ENCODE peak calls at places on chromosomes 1 and 21, in ten cellular contexts. N, P, B, V, O, F, J, E, U and W are unnamed samples.

GRCh38 chr1:30316056-30316455 is 407.3 kb downstream of the MATN1 start:
- DNase-seq in N (no peak), P (no peak), B (no peak), V (no peak), O (no peak), F (no peak), J (no peak), E (no peak), U (no peak), W (no peak)

GRCh38 chr21:30463713-30464112 is 16.5 kb downstream of the KRTAP19-1 start:
- DNase-seq in N (no peak), P (no peak), B (no peak), V (no peak), O (no peak), F (no peak), J (no peak), E (peak), U (no peak), W (no peak)

GRCh38 chr1:116699605-116700004 is 32.1 kb upstream of the IGSF3 start:
- DNase-seq in N (no peak), P (no peak), B (no peak), V (no peak), O (no peak), F (no peak), J (no peak), E (no peak), U (no peak), W (no peak)

GRCh38 chr21:39911286-39911685 is 44.0 kb downstream of the PCP4 start:
- DNase-seq in N (no peak), P (no peak), B (no peak), V (no peak), O (no peak), F (no peak), J (peak), E (no peak), U (no peak), W (no peak)

GRCh38 chr1:21552715-21553114 is 43.5 kb downstream of the ALPL start:
- DNase-seq in N (no peak), P (peak), B (no peak), V (no peak), O (no peak), F (peak), J (no peak), E (no peak), U (no peak), W (no peak)

GRCh38 chr1:152743371-152744145 is 14.3 kb upstream of the KPRP start:
- DNase-seq in N (no peak), P (peak), B (no peak), V (no peak), O (no peak), F (no peak), J (no peak), E (no peak), U (peak), W (no peak)

GRCh38 chr1:183585038-183585437 is 5.2 kb downstream of the NCF2 start:
- DNase-seq in N (no peak), P (no peak), B (no peak), V (no peak), O (no peak), F (no peak), J (no peak), E (no peak), U (no peak), W (no peak)

GRCh38 chr21:44454747-44455523 is at the start of gene LRRC3:
- DNase-seq in N (peak), P (peak), B (peak), V (peak), O (peak), F (peak), J (peak), E (no peak), U (peak), W (peak)

GRCh38 chr1:205452906-205453305 is 2.9 kb downstream of the BLACAT1 start:
- DNase-seq in N (no peak), P (no peak), B (no peak), V (no peak), O (no peak), F (no peak), J (no peak), E (no peak), U (no peak), W (no peak)

GRCh38 chr21:16674949-16675348 is 837.9 kb upstream of the CXADR start:
- DNase-seq in N (no peak), P (no peak), B (no peak), V (no peak), O (no peak), F (no peak), J (no peak), E (no peak), U (no peak), W (no peak)

GRCh38 chr1:4562321-4562720 is 92.1 kb upstream of the AJAP1 start:
- DNase-seq in N (no peak), P (no peak), B (no peak), V (no peak), O (no peak), F (no peak), J (no peak), E (no peak), U (no peak), W (no peak)

GRCh38 chr1:34500451-34500850 is 254.4 kb upstream of the GJB5 start:
- DNase-seq in N (no peak), P (peak), B (peak), V (peak), O (peak), F (peak), J (no peak), E (no peak), U (no peak), W (no peak)

GRCh38 chr1:178633068-178633467 is 92.0 kb upstream of the RALGPS2 start:
- DNase-seq in N (no peak), P (peak), B (no peak), V (no peak), O (no peak), F (peak), J (no peak), E (no peak), U (no peak), W (no peak)

GRCh38 chr1:65114312-65114711 is 33.7 kb upstream of the AK4 start:
- DNase-seq in N (no peak), P (no peak), B (no peak), V (no peak), O (no peak), F (peak), J (no peak), E (no peak), U (no peak), W (peak)

GRCh38 chr1:177944673-177945014 is 25.2 kb downstream of the SEC16B start:
- DNase-seq in N (no peak), P (no peak), B (no peak), V (no peak), O (no peak), F (no peak), J (no peak), E (no peak), U (no peak), W (peak)

GRCh38 chr1:243421784-243422183 is 165.9 kb downstream of the SDCCAG8 start:
- DNase-seq in N (no peak), P (peak), B (no peak), V (no peak), O (no peak), F (peak), J (no peak), E (no peak), U (no peak), W (peak)

GRCh38 chr1:239744851-239745250 is 346.8 kb upstream of the FMN2 start:
- DNase-seq in N (no peak), P (no peak), B (no peak), V (no peak), O (no peak), F (no peak), J (no peak), E (no peak), U (no peak), W (no peak)

GRCh38 chr1:172180886-172181285 is 239.6 kb upstream of the C1orf105 start:
- DNase-seq in N (peak), P (peak), B (no peak), V (peak), O (peak), F (peak), J (no peak), E (no peak), U (no peak), W (peak)

GRCh38 chr1:59703918-59704378 is 110.8 kb upstream of the HOOK1 start:
- DNase-seq in N (no peak), P (no peak), B (no peak), V (no peak), O (no peak), F (no peak), J (no peak), E (no peak), U (no peak), W (no peak)

GRCh38 chr1:200206761-200207160 is 179.3 kb downstream of the NR5A2 start:
- DNase-seq in N (no peak), P (peak), B (no peak), V (no peak), O (no peak), F (peak), J (no peak), E (no peak), U (no peak), W (no peak)

GRCh38 chr1:76782777-76783176 is 84.5 kb upstream of the ST6GALNAC5 start:
- DNase-seq in N (no peak), P (peak), B (no peak), V (no peak), O (no peak), F (no peak), J (no peak), E (no peak), U (no peak), W (no peak)

GRCh38 chr1:182809414-182809957 is 19.9 kb downstream of the NPL start:
- DNase-seq in N (no peak), P (no peak), B (no peak), V (no peak), O (no peak), F (no peak), J (no peak), E (no peak), U (no peak), W (no peak)

GRCh38 chr1:180269848-180270766 is 40.0 kb downstream of the LHX4 start:
- DNase-seq in N (peak), P (no peak), B (peak), V (no peak), O (no peak), F (no peak), J (peak), E (no peak), U (no peak), W (no peak)

GRCh38 chr21:16534408-16535099 is 804.8 kb downstream of the USP25 start:
- DNase-seq in N (peak), P (peak), B (peak), V (no peak), O (peak), F (peak), J (no peak), E (no peak), U (no peak), W (peak)

GRCh38 chr1:205515781-205516253 is 11.3 kb downstream of the CDK18 start:
- DNase-seq in N (no peak), P (peak), B (no peak), V (no peak), O (peak), F (no peak), J (no peak), E (no peak), U (no peak), W (peak)

GRCh38 chr1:175887981-175888428 is 144.6 kb upstream of the TNR start:
- DNase-seq in N (no peak), P (peak), B (peak), V (no peak), O (peak), F (peak), J (peak), E (peak), U (no peak), W (peak)

GRCh38 chr1:185680453-185680852 is 53.7 kb upstream of the HMCN1 start:
- DNase-seq in N (no peak), P (no peak), B (no peak), V (no peak), O (no peak), F (no peak), J (no peak), E (no peak), U (no peak), W (no peak)

GRCh38 chr1:165468850-165469249 is 23.9 kb upstream of the RXRG start:
- DNase-seq in N (no peak), P (no peak), B (no peak), V (no peak), O (no peak), F (no peak), J (no peak), E (no peak), U (no peak), W (no peak)

GRCh38 chr1:168324745-168325425 is 44.2 kb downstream of the TBX19 start:
- DNase-seq in N (no peak), P (no peak), B (no peak), V (no peak), O (no peak), F (no peak), J (no peak), E (no peak), U (no peak), W (no peak)

GRCh38 chr1:91613594-91613993 is 112.9 kb downstream of the CDC7 start:
- DNase-seq in N (no peak), P (peak), B (no peak), V (no peak), O (no peak), F (no peak), J (no peak), E (no peak), U (no peak), W (no peak)

GRCh38 chr1:217137210-217137871 is 414.1 kb upstream of the ESRRG start:
- DNase-seq in N (no peak), P (no peak), B (no peak), V (no peak), O (no peak), F (no peak), J (no peak), E (no peak), U (no peak), W (no peak)

GRCh38 chr1:247443641-247444040 is 14.3 kb downstream of the OR2B11 start:
- DNase-seq in N (no peak), P (no peak), B (no peak), V (no peak), O (no peak), F (no peak), J (no peak), E (no peak), U (no peak), W (no peak)

GRCh38 chr1:247444571-247444970 is 13.3 kb downstream of the OR2B11 start:
- DNase-seq in N (no peak), P (no peak), B (no peak), V (no peak), O (no peak), F (no peak), J (no peak), E (no peak), U (no peak), W (no peak)

GRCh38 chr1:247445775-247446364 is 12.0 kb downstream of the OR2B11 start:
- DNase-seq in N (no peak), P (no peak), B (peak), V (no peak), O (no peak), F (no peak), J (no peak), E (no peak), U (no peak), W (no peak)

GRCh38 chr1:247448107-247448778 is 9.7 kb downstream of the OR2B11 start:
- DNase-seq in N (peak), P (peak), B (peak), V (peak), O (peak), F (peak), J (peak), E (peak), U (no peak), W (peak)

DNA sequence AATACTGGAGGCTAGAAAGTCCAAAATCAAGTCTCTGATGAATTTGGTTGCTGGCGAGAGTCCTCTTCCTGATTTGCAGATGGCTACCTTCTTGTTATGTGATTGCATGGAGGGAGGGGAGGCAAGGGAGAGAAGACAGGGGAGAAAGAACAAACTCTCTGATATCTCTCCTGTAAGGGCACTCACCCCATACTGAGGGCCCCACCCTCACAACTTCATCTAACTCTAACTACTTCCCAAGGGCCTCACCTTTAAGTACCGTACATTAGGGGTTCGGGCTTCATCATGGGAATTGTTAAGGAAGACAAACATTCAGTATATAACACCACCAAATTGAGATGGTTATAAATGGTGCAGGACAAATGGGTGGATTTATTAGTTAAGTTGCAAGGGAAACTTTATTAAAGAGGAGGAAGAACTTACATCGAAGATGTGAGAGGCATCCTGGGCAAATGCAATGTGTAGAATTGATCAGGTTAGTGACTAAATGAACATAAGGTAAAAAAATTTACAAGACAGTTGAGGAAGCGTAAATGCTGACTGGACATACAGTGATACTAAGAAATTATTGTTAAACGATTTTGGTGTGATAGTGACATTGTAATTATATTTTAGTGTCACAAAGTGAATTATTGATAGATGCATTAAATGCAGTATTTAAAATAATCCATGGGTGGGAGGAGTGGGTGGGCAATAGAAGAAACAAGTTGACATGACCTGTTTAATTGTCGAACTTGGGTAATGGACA is 10.6 kb downstream of the OR2B11 start:
- DNase-seq in N (no peak), P (no peak), B (no peak), V (no peak), O (no peak), F (no peak), J (no peak), E (no peak), U (no peak), W (no peak)
- H3K4me3 ChIP-seq in N (no peak), P (no peak), B (no peak), V (peak), O (peak), F (peak), J (peak), E (peak), U (no peak), W (peak)

GRCh38 chr21:34668803-34669148 is at the start of gene CLIC6:
- DNase-seq in N (no peak), P (no peak), B (no peak), V (peak), O (peak), F (no peak), J (no peak), E (no peak), U (no peak), W (no peak)

GRCh38 chr21:34671891-34672290 is 3.1 kb downstream of the CLIC6 start:
- DNase-seq in N (no peak), P (no peak), B (no peak), V (no peak), O (no peak), F (no peak), J (no peak), E (no peak), U (no peak), W (no peak)

GRCh38 chr21:34670962-34671348 is 2.2 kb downstream of the CLIC6 start:
- DNase-seq in N (no peak), P (no peak), B (no peak), V (no peak), O (no peak), F (no peak), J (no peak), E (no peak), U (no peak), W (no peak)

GRCh38 chr21:34669149-34669879 is 520 bp downstream of the CLIC6 start:
- DNase-seq in N (no peak), P (no peak), B (no peak), V (peak), O (no peak), F (no peak), J (no peak), E (no peak), U (no peak), W (no peak)

DNA sequence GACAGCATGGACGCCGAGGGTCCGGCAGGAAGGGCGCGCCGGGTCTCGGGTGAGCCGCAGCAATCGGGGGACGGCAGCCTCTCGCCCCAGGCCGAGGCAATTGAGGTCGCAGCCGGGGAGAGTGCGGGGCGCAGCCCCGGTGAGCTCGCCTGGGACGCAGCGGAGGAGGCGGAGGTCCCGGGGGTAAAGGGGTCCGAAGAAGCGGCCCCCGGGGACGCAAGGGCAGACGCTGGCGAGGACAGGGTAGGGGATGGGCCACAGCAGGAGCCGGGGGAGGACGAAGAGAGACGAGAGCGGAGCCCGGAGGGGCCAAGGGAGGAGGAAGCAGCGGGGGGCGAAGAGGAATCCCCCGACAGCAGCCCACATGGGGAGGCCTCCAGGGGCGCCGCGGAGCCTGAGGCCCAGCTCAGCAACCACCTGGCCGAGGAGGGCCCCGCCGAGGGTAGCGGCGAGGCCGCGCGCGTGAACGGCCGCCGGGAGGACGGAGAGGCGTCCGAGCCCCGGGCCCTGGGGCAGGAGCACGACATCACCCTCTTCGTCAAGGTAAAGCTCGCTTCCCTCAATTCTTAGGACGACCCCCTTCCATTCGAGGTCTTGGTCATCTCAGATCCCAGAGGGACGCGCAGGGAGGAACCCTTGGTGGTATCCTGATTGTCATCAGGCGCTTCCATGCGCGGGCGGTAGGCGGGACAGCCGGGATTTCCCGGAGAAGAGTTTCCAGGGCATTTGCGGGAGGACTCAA is 1.6 kb downstream of the CLIC6 start:
- DNase-seq in N (no peak), P (no peak), B (no peak), V (peak), O (no peak), F (peak), J (no peak), E (no peak), U (no peak), W (no peak)
- H3K4me3 ChIP-seq in N (no peak), P (no peak), B (peak), V (peak), O (peak), F (peak), J (no peak), E (peak), U (peak), W (peak)

DNA sequence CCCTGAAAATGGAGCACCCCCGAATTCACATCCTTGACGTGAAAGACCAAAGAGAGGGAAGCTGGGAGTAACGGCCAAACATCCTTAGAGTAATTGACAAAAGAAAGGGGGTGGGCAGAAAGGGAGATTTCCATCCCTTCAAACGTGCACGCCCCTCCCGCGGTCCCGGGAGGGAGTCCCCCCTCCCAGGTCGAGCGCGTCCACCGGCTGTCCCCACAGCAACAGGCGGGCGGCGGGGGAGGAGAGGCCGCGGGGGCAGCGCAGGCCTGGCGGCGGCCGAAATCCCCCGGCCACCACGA is 5.3 kb upstream of the PROX1 start:
- DNase-seq in N (no peak), P (no peak), B (no peak), V (no peak), O (no peak), F (no peak), J (no peak), E (no peak), U (no peak), W (no peak)
- H3K4me3 ChIP-seq in N (no peak), P (no peak), B (peak), V (peak), O (peak), F (no peak), J (peak), E (no peak), U (no peak), W (no peak)

DNA sequence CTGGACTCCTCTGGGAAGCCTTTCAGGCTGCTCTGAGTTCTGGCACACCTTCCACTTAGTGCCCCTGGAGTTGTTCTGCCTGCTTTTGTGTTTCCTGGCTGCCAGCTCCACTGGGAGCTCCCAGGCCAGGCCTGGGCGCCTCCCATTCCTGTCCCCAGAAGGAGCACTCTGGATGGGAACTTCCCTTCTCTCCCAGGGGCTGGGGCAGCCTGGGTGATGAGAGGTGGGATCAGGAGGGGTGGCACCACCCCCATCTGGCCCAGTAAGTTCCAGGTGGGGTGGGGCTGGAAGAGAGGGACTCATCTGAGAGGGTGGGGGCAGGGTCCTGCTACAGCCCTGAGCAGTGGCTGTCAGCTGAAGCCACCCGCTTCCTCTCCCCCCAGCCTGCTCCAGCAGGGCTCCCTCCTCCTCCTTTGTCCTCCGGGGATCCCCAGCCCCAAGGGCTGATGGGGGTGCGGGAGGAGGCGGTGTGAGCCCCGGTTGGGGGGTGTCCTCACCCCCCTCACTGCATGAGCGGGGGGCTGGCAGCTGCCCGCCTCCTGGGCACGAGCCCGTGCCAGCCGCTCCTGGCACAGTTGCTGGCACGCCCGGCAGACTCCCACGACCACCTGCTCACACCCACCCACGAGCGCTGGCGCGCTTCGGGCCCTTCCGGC is 4.7 kb downstream of the FOXO6 start:
- DNase-seq in N (no peak), P (no peak), B (peak), V (peak), O (no peak), F (no peak), J (peak), E (no peak), U (no peak), W (no peak)
- H3K4me3 ChIP-seq in N (no peak), P (no peak), B (peak), V (peak), O (peak), F (no peak), J (peak), E (peak), U (peak), W (peak)